ENCODE peak calls at places on chromosomes 5 and 9, in eight cellular contexts. P, K, Z, T, L, R, D and B are unnamed samples.

GRCh38 chr9:89363921-89364663 is 45.8 kb downstream of the SECISBP2 start:
- DNase-seq in D (no peak), R (no peak), K (no peak), T (no peak), L (no peak), P (no peak), Z (no peak), B (no peak)

GRCh38 chr9:35669331-35670145 is 4.2 kb upstream of the CA9 start:
- DNase-seq in R (peak), D (peak), T (no peak), K (no peak), P (peak), Z (no peak), L (peak), B (no peak)

GRCh38 chr9:81683704-81684103 is 5.6 kb downstream of the TLE1 start:
- DNase-seq in Z (no peak), R (no peak), T (no peak), D (no peak), K (no peak), P (no peak), L (no peak), B (no peak)

GRCh38 chr5:18984559-18985080 is 1003.4 kb downstream of the CDH18 start:
- DNase-seq in K (no peak), L (no peak), T (no peak), P (no peak), D (no peak), Z (no peak), R (no peak), B (no peak)

GRCh38 chr5:40399349-40399748 is 280.4 kb upstream of the PTGER4 start:
- DNase-seq in Z (no peak), R (peak), D (no peak), T (no peak), P (no peak), L (no peak), K (no peak), B (no peak)

GRCh38 chr5:32961066-32961429 is 249.9 kb downstream of the NPR3 start:
- DNase-seq in P (no peak), Z (no peak), K (no peak), D (no peak), R (no peak), T (no peak), L (no peak), B (no peak)

GRCh38 chr5:133709074-133709676 is 96.8 kb upstream of the FSTL4 start:
- DNase-seq in D (no peak), T (no peak), L (no peak), Z (no peak), P (no peak), K (no peak), R (peak), B (no peak)

GRCh38 chr9:34072868-34073590 is 24.3 kb upstream of the UBAP2 start:
- DNase-seq in P (peak), L (peak), T (no peak), R (peak), D (peak), K (no peak), Z (peak), B (peak)

GRCh38 chr5:55694152-55694830 is 17.8 kb downstream of the SLC38A9 start:
- DNase-seq in R (peak), T (no peak), P (no peak), L (no peak), Z (peak), D (no peak), K (no peak), B (no peak)
- TF ChIP-seq CTCF in R (peak), T (peak), P (peak), L (no peak), Z (peak), D (peak), K (peak), B (no peak)

DNA sequence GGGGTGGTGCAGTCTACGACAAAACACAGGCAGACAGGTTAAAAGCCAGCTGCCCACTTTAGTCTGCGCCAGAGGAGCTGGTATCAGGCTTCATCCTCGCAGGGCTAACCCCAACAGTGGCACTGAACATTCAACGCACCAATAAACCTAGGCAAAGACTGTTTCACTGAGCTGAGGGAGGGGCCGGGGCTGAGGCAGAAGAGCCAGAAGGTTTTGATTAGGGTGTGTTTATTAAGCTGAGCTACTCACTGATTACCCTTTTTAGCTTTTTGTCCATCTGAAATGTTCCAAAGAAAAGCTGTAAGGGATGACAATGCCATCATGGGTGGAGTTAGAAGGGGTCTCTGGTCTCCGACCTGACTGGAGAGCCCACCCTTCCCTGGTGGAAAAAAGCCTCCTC is 1.4 kb downstream of the ZMYND19 start:
- DNase-seq in K (no peak), L (no peak), D (no peak), P (no peak), T (no peak), R (no peak), Z (no peak), B (no peak)
- H3K4me3 ChIP-seq in K (peak), L (no peak), D (peak), P (no peak), T (peak), R (peak), Z (no peak), B (no peak)

GRCh38 chr5:147452137-147452838 is 57.6 kb downstream of the DPYSL3 start:
- DNase-seq in T (no peak), D (no peak), P (no peak), R (peak), Z (no peak), L (no peak), K (no peak), B (no peak)

GRCh38 chr5:147453901-147454814 is 55.7 kb downstream of the DPYSL3 start:
- DNase-seq in T (no peak), R (peak), Z (peak), P (peak), L (peak), K (peak), D (peak), B (peak)

GRCh38 chr5:147458581-147458980 is 51.3 kb downstream of the DPYSL3 start:
- DNase-seq in T (no peak), P (no peak), D (no peak), R (no peak), Z (no peak), K (no peak), L (no peak), B (no peak)

GRCh38 chr5:147455822-147456221 is 54.0 kb downstream of the DPYSL3 start:
- DNase-seq in T (no peak), K (no peak), P (no peak), R (no peak), D (no peak), L (no peak), Z (no peak), B (no peak)

DNA sequence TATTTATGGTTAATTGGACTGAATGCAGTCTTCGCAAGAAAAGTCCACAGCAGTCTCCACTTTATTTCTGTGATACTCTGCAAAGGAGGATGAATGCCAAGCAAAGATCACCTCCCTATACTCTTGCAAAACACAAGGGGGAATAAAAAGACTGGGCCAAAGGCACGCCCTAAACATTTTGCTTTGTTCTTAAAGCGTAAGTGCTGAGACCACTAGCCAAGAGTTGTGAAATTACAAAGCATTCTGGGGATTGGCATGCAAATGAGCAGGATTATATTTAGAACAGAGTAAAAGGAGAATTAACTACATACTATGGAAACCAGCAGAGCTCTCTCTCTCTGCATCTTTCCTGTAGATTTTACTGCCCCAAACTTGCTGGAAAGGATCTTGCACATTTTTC is 54.5 kb downstream of the DPYSL3 start:
- DNase-seq in D (no peak), Z (peak), R (peak), L (no peak), P (no peak), K (no peak), T (no peak), B (no peak)
- TF ChIP-seq CTCF in D (no peak), Z (no peak), R (no peak), L (no peak), P (no peak), K (no peak), T (no peak), B (no peak)

GRCh38 chr5:146342882-146343865 is 4.5 kb downstream of the POU4F3 start:
- DNase-seq in K (no peak), T (no peak), P (no peak), Z (no peak), D (no peak), R (no peak), L (no peak), B (no peak)

GRCh38 chr5:146339715-146340259 is 1.1 kb downstream of the POU4F3 start:
- DNase-seq in K (no peak), L (no peak), R (no peak), D (no peak), T (no peak), P (no peak), Z (no peak), B (no peak)

GRCh38 chr5:146342519-146342881 is 3.9 kb downstream of the POU4F3 start:
- DNase-seq in K (no peak), R (no peak), L (no peak), P (no peak), Z (no peak), D (no peak), T (no peak), B (no peak)

GRCh38 chr5:146340260-146341081 is 1.8 kb downstream of the POU4F3 start:
- DNase-seq in Z (peak), R (peak), T (no peak), L (peak), K (peak), D (no peak), P (no peak), B (peak)

GRCh38 chr5:146341854-146342253 is 3.2 kb downstream of the POU4F3 start:
- DNase-seq in Z (no peak), D (no peak), R (no peak), T (no peak), L (no peak), K (no peak), P (no peak), B (no peak)
- H3K4me3 ChIP-seq in Z (no peak), D (no peak), R (no peak), T (no peak), L (no peak), K (no peak), P (no peak), B (no peak)